ENCODE peak calls at places on chromosomes 11 and 22, in six cellular contexts. One of them, this sample, is unnamed.

GRCh38 chr11:82864268-82864667 is 36.0 kb downstream of the PRCP start:
- DNase-seq in K562: peak
- DNase-seq in HepG2: peak
- DNase-seq in H1: peak
- DNase-seq in GM12891: no peak
- DNase-seq in GM12878: no peak
- DNase-seq in this sample: no peak

GRCh38 chr11:43393765-43394355 is 35.1 kb downstream of the TTC17 start:
- DNase-seq in GM12878: no peak
- DNase-seq in H1: no peak
- DNase-seq in HepG2: no peak
- DNase-seq in GM12891: no peak
- DNase-seq in K562: peak
- DNase-seq in this sample: no peak

GRCh38 chr11:129853508-129854228 is 38.0 kb downstream of the TMEM45B start:
- DNase-seq in H1: no peak
- DNase-seq in GM12878: no peak
- DNase-seq in HepG2: peak
- DNase-seq in K562: no peak
- DNase-seq in GM12891: no peak
- DNase-seq in this sample: no peak

GRCh38 chr22:48517039-48518030 is 1310.3 kb downstream of the BRD1 start:
- DNase-seq in GM12891: no peak
- DNase-seq in HepG2: peak
- DNase-seq in H1: no peak
- DNase-seq in GM12878: no peak
- DNase-seq in K562: no peak
- DNase-seq in this sample: no peak

GRCh38 chr11:130166457-130166784 is 6.8 kb downstream of the ST14 start:
- DNase-seq in K562: peak
- DNase-seq in HepG2: peak
- DNase-seq in GM12878: no peak
- DNase-seq in H1: no peak
- DNase-seq in GM12891: no peak
- DNase-seq in this sample: no peak

GRCh38 chr11:34730544-34731295 is 109.8 kb downstream of the EHF start:
- DNase-seq in HepG2: no peak
- DNase-seq in K562: no peak
- DNase-seq in H1: no peak
- DNase-seq in GM12891: no peak
- DNase-seq in GM12878: no peak
- DNase-seq in this sample: no peak

GRCh38 chr11:36492724-36493304 is 17.3 kb downstream of the TRAF6 start:
- DNase-seq in K562: peak
- DNase-seq in GM12891: no peak
- DNase-seq in GM12878: no peak
- DNase-seq in H1: no peak
- DNase-seq in HepG2: peak
- DNase-seq in this sample: peak

GRCh38 chr22:49958462-49958921 is 2.1 kb upstream of the PIM3 start:
- DNase-seq in K562: no peak
- DNase-seq in GM12878: no peak
- DNase-seq in GM12891: no peak
- DNase-seq in HepG2: no peak
- DNase-seq in H1: no peak
- DNase-seq in this sample: no peak

GRCh38 chr11:90113541-90113940 is 20.9 kb upstream of the NAALAD2 start:
- DNase-seq in HepG2: no peak
- DNase-seq in K562: no peak
- DNase-seq in GM12878: no peak
- DNase-seq in H1: no peak
- DNase-seq in GM12891: no peak
- DNase-seq in this sample: no peak

GRCh38 chr11:64250406-64250874 is 890 bp upstream of the PLCB3 start:
- DNase-seq in K562: no peak
- DNase-seq in H1: no peak
- DNase-seq in GM12878: no peak
- DNase-seq in GM12891: no peak
- DNase-seq in HepG2: no peak
- DNase-seq in this sample: no peak

GRCh38 chr11:75380716-75381420 is 18.4 kb upstream of the RPS3 start:
- DNase-seq in GM12891: no peak
- DNase-seq in HepG2: peak
- DNase-seq in GM12878: no peak
- DNase-seq in K562: no peak
- DNase-seq in H1: no peak
- DNase-seq in this sample: no peak

GRCh38 chr11:115623021-115623451 is 118.8 kb upstream of the CADM1 start:
- DNase-seq in HepG2: peak
- DNase-seq in K562: no peak
- DNase-seq in GM12878: no peak
- DNase-seq in H1: no peak
- DNase-seq in GM12891: no peak
- DNase-seq in this sample: no peak

GRCh38 chr11:24932110-24933000 is 435.5 kb downstream of the LUZP2 start:
- DNase-seq in H1: no peak
- DNase-seq in HepG2: no peak
- DNase-seq in K562: no peak
- DNase-seq in GM12891: no peak
- DNase-seq in GM12878: no peak
- DNase-seq in this sample: no peak

GRCh38 chr11:15783619-15784018 is 572.7 kb downstream of the SOX6 start:
- DNase-seq in GM12878: no peak
- DNase-seq in K562: no peak
- DNase-seq in GM12891: no peak
- DNase-seq in H1: no peak
- DNase-seq in HepG2: no peak
- DNase-seq in this sample: no peak

DNA sequence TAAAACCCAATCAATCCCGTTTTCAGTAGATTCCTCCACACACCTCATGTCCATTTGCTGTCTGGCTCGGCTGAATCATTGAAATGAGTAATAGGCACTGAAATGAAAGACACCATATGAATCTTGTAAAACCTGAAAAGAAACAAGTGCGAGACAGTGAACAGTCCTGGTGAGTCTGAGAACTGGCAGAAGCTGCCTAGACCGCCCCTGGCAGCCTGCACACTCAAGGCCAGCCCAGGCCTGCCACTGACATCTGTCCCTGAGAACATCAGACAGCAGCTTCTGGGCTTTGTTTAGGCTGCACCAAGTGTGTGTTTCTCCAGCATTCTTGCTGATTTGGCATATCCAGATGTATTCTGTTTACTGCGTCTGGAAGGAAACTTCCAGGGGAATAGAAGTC is 44.8 kb downstream of the ENDOD1 start:
- DNase-seq in GM12891: no peak
- DNase-seq in H1: no peak
- DNase-seq in K562: no peak
- DNase-seq in GM12878: no peak
- DNase-seq in HepG2: no peak
- DNase-seq in this sample: no peak
- TF ChIP-seq TAF1 in GM12891: no peak
- TF ChIP-seq TAF1 in H1: no peak
- TF ChIP-seq TAF1 in K562: no peak
- TF ChIP-seq TAF1 in GM12878: no peak
- TF ChIP-seq TAF1 in HepG2: no peak
- TF ChIP-seq TAF1 in this sample: no peak

GRCh38 chr22:39223091-39223710 is 21.6 kb downstream of the PDGFB start:
- DNase-seq in GM12878: no peak
- DNase-seq in GM12891: no peak
- DNase-seq in HepG2: no peak
- DNase-seq in K562: no peak
- DNase-seq in H1: no peak
- DNase-seq in this sample: no peak

GRCh38 chr22:39221999-39222686 is 22.6 kb downstream of the PDGFB start:
- DNase-seq in GM12891: no peak
- DNase-seq in HepG2: no peak
- DNase-seq in H1: no peak
- DNase-seq in GM12878: no peak
- DNase-seq in K562: no peak
- DNase-seq in this sample: no peak

GRCh38 chr22:39220450-39220849 is 24.3 kb downstream of the PDGFB start:
- DNase-seq in H1: no peak
- DNase-seq in K562: no peak
- DNase-seq in GM12878: no peak
- DNase-seq in HepG2: no peak
- DNase-seq in GM12891: no peak
- DNase-seq in this sample: no peak

GRCh38 chr22:39219071-39220050 is 25.4 kb downstream of the PDGFB start:
- DNase-seq in HepG2: no peak
- DNase-seq in GM12878: no peak
- DNase-seq in GM12891: no peak
- DNase-seq in K562: no peak
- DNase-seq in H1: no peak
- DNase-seq in this sample: no peak

DNA sequence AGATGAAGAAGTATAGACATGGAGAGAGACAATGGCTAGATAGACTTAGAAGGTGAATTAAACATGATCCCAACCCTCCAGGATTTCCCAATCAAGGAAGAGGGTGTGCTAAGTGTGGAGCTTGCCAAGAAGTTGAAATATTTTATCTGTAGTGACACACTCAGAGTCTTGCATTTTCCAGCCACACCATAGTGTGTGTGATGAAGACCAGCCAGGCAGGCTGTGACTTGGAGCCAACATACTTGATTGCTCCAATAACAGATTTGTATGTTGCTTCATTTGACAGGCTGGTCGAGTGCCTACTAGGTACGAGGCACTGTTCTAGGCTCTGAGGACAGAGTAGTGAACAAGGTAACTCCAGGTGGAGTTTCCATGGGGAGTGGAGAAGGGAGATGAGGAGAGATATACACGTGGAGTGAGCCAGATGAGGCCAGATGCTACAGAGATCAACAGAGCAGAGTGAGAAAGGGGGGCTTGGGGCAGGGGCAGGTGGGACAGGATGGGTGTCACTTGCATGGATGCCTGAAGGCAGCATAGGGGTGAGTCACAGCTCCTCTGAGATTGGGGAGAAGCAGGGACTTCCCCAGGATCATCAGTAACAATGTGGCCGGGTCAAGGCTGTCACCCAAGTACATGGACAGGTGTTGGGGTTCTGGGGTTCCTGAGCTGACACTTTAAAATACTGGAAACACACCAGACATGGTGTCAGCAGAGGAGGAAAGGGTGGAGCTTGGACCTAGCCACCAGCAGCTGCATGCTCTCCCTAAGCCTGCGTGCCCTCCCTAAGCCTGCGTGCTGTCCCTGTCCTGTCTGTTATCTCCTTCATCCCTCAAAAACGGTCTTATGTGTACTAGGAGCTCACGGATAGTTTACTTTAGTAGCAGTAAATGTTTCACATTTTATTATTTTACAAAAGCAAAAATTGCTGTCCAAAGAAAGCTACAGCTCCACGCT is 23.6 kb downstream of the PDGFB start:
- DNase-seq in GM12878: no peak
- DNase-seq in K562: no peak
- DNase-seq in H1: no peak
- DNase-seq in HepG2: no peak
- DNase-seq in GM12891: no peak
- DNase-seq in this sample: peak
- TF ChIP-seq POLR2A in GM12878: no peak
- TF ChIP-seq POLR2A in K562: no peak
- TF ChIP-seq POLR2A in H1: no peak
- TF ChIP-seq POLR2A in HepG2: no peak
- TF ChIP-seq POLR2A in GM12891: no peak
- TF ChIP-seq POLR2A in this sample: no peak

DNA sequence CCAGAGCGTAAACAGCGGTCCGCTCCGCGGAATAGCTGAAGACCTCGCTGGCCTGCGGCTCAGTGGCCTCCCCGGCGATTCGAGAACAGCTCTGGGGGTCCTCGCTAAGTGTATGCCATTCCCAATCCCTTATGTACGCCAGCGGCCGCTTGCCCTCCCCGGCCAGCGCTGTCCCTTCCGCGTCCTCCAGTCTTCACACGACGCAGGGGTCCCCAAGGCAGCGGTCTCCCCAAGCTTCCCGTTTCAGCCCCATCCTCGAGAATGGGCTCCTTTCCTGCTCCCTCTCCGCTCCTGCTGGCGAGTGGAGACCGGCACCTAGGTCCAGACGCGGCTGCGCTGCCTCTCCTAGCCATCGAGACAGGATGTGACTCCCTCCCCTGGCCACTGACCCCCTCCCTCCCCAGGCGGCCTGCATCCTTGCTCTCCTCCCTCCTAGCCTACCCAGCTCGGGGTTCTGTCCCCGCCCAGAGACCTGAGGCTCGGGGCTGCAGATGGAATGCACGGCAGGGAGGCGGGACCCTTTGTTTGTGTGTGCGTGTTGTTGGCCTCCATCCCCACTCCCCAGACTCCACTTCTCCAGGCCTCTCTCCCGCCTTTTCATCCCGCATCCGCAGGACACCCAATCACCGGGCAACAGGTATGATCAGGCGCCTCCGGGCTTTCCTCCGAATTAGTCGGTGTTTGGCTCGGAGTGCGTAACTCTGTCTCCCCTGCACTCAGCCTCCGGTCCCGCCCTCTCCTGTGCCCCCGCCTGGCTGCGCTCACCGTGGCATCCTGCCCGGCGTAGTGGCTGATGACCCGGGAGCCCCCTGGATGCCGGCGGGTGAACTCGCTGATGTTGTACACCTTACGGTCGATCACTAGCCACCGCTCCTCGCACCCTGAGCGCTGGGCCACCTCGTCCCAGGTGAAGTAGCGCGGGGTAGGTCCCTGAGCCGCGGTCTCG is 740 bp downstream of the FADS1 start:
- DNase-seq in K562: peak
- DNase-seq in GM12878: no peak
- DNase-seq in HepG2: peak
- DNase-seq in GM12891: peak
- DNase-seq in H1: no peak
- DNase-seq in this sample: peak
- TF ChIP-seq POLR2AphosphoS5 in K562: peak
- TF ChIP-seq POLR2AphosphoS5 in GM12878: peak
- TF ChIP-seq POLR2AphosphoS5 in HepG2: peak
- TF ChIP-seq POLR2AphosphoS5 in GM12891: no peak
- TF ChIP-seq POLR2AphosphoS5 in H1: peak
- TF ChIP-seq POLR2AphosphoS5 in this sample: no peak

DNA sequence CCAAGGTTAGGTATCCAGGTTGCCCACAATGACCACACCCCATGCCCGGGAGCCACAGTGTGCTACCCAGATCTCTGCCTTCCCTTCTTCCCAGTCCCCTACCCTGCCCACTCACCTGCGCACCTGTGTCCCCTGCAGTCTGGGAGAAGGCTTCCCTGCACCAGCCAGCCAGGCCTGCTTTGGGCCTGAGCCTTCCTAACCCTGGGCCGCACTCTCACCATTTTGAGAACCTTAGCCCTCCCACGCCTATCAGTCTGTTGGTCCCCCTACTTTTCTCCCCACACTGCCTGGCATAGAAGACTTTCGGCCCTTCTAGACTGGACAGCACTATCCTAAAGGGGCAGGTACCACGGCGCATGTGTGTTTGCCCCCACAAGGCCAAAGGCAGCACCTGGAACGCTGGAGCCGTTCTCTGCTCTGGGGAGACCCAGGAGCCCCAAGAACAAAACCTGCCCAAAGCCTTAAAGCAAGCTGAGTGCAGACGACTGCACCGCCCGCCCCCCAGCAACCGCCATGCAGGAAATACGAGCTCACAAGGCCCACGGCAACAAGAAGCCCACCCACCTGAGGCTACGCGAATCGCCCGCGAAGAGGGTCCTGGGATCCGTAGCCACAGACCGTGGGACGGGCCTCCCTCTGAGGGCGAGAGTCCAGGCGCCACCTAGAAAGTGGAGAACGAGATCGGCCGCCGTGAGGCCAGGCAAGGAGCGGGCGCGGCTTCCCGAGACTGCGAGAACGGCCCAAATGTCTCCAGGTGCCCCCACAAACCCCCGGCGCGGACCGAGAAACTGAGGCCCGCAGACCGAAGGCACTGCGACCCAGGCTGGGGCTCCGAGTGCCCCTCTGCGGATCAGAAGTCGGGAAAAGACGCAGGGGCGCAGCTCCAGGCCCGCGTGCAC is 546 bp downstream of the GNB1L start:
- DNase-seq in H1: no peak
- DNase-seq in K562: peak
- DNase-seq in GM12878: no peak
- DNase-seq in GM12891: no peak
- DNase-seq in HepG2: no peak
- DNase-seq in this sample: no peak
- TF ChIP-seq TAF1 in H1: no peak
- TF ChIP-seq TAF1 in K562: no peak
- TF ChIP-seq TAF1 in GM12878: no peak
- TF ChIP-seq TAF1 in GM12891: no peak
- TF ChIP-seq TAF1 in HepG2: no peak
- TF ChIP-seq TAF1 in this sample: no peak